ENCODE peak calls at places on chromosomes 13 and 19, in seven cellular contexts. O, S, V, M, Z, L and I are unnamed samples.

GRCh38 chr13:22103628-22104027 is 432.8 kb downstream of the FGF9 start:
- DNase-seq in O (no peak), S (no peak), V (no peak), M (no peak), Z (no peak), L (no peak), I (no peak)

GRCh38 chr19:10291554-10292205 is 1.9 kb downstream of the ICAM5 start:
- DNase-seq in O (no peak), S (no peak), V (no peak), M (no peak), Z (no peak), L (no peak), I (no peak)

GRCh38 chr13:90683711-90684131 is 663.8 kb upstream of the MIR17HG start:
- DNase-seq in O (no peak), S (no peak), V (peak), M (no peak), Z (no peak), L (no peak), I (no peak)

GRCh38 chr13:75219479-75220237 is 262.3 kb downstream of the TBC1D4 start:
- DNase-seq in O (peak), S (peak), V (peak), M (peak), Z (peak), L (peak), I (peak)

GRCh38 chr19:32558607-32559228 is 22.3 kb upstream of the PDCD5 start:
- DNase-seq in O (no peak), S (peak), V (no peak), M (no peak), Z (no peak), L (no peak), I (no peak)

GRCh38 chr19:52749780-52750179 is 14.9 kb upstream of the ZNF611 start:
- DNase-seq in O (no peak), S (no peak), V (no peak), M (no peak), Z (no peak), L (no peak), I (no peak)

GRCh38 chr13:98459721-98460370 is 117.1 kb downstream of the STK24 start:
- DNase-seq in O (no peak), S (no peak), V (no peak), M (no peak), Z (no peak), L (no peak), I (no peak)

GRCh38 chr13:42946927-42947326 is 45.1 kb downstream of the EPSTI1 start:
- DNase-seq in O (no peak), S (no peak), V (peak), M (no peak), Z (no peak), L (no peak), I (no peak)

GRCh38 chr13:66634384-66634783 is 595.8 kb downstream of the PCDH9 start:
- DNase-seq in O (no peak), S (no peak), V (no peak), M (no peak), Z (no peak), L (no peak), I (no peak)

GRCh38 chr13:84460989-84461388 is 578.7 kb upstream of the SLITRK1 start:
- DNase-seq in O (no peak), S (no peak), V (no peak), M (no peak), Z (no peak), L (no peak), I (no peak)

GRCh38 chr19:11611730-11612129 is 14.4 kb downstream of the ZNF627 start:
- DNase-seq in O (no peak), S (no peak), V (no peak), M (no peak), Z (no peak), L (no peak), I (no peak)

GRCh38 chr19:40672038-40672437 is 18.4 kb downstream of the NUMBL start:
- DNase-seq in O (no peak), S (no peak), V (no peak), M (no peak), Z (no peak), L (no peak), I (no peak)
- H3K27ac ChIP-seq in O (peak), S (no peak), V (no peak), M (no peak), Z (peak), L (no peak), I (no peak)

DNA sequence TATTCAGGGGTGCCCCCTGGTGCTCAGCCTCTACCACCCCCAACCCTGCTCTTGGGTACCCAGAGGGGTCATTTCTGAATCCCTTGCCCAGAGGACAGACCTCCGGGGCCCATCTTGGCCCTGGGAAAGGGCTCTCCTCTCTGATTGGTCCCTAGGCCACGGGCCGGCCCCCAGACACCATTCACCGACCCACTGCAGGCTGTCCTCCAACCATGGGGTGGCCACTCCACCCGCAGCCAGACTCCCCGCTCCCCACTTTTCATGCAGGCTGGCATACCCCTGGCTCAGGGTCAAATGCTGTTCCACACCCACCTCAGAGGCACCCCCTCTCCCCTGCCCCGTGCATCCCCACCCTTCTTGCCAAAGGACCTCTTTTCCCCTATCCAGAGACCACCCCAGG is 14.8 kb downstream of the SMIM24 start:
- DNase-seq in O (no peak), S (no peak), V (no peak), M (no peak), Z (no peak), L (no peak), I (peak)
- TF ChIP-seq CTCF in O (no peak), S (no peak), V (no peak), M (no peak), Z (no peak), L (no peak), I (no peak)

DNA sequence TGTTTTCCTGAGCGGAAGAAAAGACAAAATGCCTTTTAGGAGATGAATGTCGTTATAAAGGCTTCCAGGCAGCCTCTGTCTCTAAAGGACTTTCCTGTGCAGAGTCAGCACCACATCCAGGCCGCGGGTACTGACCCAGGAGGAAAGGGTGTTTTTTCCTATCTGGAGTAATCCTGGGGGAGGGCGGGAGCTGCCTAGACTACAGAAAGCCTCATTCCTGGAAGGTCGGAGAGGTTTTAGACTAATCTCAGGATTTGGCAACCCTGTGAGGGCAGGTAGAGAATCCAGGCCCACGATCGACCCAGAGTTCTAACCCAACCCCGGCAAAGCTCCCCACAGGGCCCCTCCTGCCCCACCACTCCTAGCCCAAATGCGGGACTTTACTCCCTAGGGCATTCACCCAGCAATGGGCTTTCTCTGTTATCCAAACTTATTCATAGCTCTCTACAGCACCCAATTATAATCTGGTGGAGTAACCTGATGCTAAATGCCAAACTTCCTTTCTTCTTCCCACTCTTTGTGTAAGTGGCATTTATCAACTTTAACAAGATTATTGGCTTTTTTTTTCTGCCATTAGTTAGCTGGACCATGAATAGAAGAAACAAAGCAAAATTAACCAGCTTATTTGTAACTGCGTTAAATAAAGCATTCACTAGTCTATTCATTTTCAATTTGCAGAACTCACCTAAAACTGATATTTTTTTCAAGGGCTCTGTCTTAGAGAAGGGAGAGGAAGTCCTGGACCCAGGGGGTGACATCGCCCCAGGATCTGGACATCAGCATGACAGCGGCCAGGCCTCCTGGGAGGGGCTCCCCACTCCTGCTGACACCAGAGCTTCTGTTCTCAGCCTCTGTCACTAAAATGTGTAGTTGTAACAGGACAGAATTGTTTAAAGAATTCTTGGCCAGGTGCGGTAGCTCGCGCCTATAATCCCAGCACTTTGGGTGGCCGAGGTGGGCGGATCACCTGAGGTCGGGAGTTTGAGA is 1.4 kb downstream of the FAM124A start:
- DNase-seq in O (no peak), S (no peak), V (no peak), M (no peak), Z (no peak), L (no peak), I (no peak)
- H3K27ac ChIP-seq in O (peak), S (no peak), V (no peak), M (no peak), Z (peak), L (no peak), I (no peak)

DNA sequence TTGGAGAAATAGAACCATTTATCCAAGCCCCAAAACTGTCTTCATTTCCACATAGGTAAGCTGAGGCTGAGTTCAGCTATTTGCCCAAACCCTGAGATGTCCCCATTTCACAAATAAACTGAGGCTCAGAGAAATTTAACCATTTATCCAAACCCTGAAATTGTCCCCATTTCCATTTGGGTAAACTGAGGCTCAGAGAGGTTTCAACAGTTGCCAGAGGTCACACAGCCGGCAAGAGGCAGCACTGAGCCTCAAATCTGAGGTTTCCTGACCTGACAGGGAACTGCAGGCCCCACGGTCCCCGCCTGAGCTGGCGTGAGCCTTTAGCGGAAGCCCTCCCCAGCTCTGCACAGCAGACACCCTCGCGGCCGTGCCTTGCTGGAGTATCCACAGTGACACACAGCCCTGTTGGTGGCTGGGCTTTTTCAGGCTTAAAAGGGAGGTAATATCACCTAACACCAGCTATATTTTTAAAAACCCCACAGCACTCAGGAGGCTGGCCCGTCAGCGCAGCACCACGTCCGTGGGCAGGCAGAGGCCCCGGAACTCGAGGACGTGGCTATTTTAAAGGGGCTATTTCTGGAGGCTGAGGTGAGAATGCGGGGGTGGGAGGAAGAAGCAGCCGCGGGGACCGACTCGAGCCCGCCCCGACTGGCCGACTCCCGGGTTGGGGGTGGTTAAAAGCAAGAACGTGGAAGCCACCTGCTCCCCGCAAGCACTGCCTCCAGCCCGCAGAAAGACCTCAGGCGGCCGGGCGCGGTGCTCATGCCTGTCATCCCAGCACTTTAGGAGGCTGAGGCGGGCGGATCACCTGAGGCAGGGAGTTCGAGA is 18.5 kb downstream of the PTPRS start:
- DNase-seq in O (no peak), S (no peak), V (no peak), M (no peak), Z (no peak), L (no peak), I (no peak)
- TF ChIP-seq CTCF in O (no peak), S (no peak), V (no peak), M (no peak), Z (no peak), L (no peak), I (no peak)

GRCh38 chr19:6482343-6482686 is 728 bp upstream of the DENND1C start:
- DNase-seq in O (no peak), S (no peak), V (no peak), M (no peak), Z (no peak), L (no peak), I (no peak)

GRCh38 chr19:6481541-6482342 is at the start of gene DENND1C:
- DNase-seq in O (no peak), S (peak), V (peak), M (peak), Z (no peak), L (peak), I (peak)

GRCh38 chr19:6479836-6480398 is 1.7 kb downstream of the DENND1C start:
- DNase-seq in O (no peak), S (no peak), V (no peak), M (no peak), Z (no peak), L (no peak), I (no peak)

GRCh38 chr19:6478815-6479214 is 2.8 kb downstream of the DENND1C start:
- DNase-seq in O (no peak), S (no peak), V (no peak), M (no peak), Z (no peak), L (no peak), I (no peak)

GRCh38 chr19:6480843-6481415 is 658 bp downstream of the DENND1C start:
- DNase-seq in O (no peak), S (no peak), V (no peak), M (no peak), Z (no peak), L (no peak), I (no peak)
- H3K27ac ChIP-seq in O (no peak), S (no peak), V (no peak), M (no peak), Z (no peak), L (peak), I (no peak)

GRCh38 chr19:30684613-30685012 is 312.4 kb downstream of the ZNF536 start:
- DNase-seq in O (no peak), S (no peak), V (no peak), M (no peak), Z (no peak), L (no peak), I (no peak)

GRCh38 chr19:30688696-30689095 is 316.5 kb downstream of the ZNF536 start:
- DNase-seq in O (no peak), S (no peak), V (no peak), M (no peak), Z (no peak), L (no peak), I (no peak)

GRCh38 chr19:30685601-30686000 is 313.4 kb downstream of the ZNF536 start:
- DNase-seq in O (no peak), S (no peak), V (no peak), M (no peak), Z (no peak), L (no peak), I (no peak)

GRCh38 chr19:30686911-30687566 is 314.9 kb downstream of the ZNF536 start:
- DNase-seq in O (no peak), S (no peak), V (no peak), M (no peak), Z (no peak), L (no peak), I (no peak)

GRCh38 chr19:30686252-30686762 is 314.1 kb downstream of the ZNF536 start:
- DNase-seq in O (no peak), S (no peak), V (peak), M (no peak), Z (no peak), L (no peak), I (no peak)
- TF ChIP-seq CTCF in O (no peak), S (peak), V (peak), M (no peak), Z (no peak), L (no peak), I (no peak)

GRCh38 chr19:14979136-14979497 is 547 bp downstream of the SLC1A6 start:
- DNase-seq in O (no peak), S (peak), V (no peak), M (no peak), Z (no peak), L (no peak), I (no peak)

GRCh38 chr19:14979498-14980255 is at the start of gene SLC1A6:
- DNase-seq in O (no peak), S (peak), V (no peak), M (no peak), Z (no peak), L (no peak), I (no peak)

GRCh38 chr19:14977128-14977527 is 2.5 kb downstream of the SLC1A6 start:
- DNase-seq in O (no peak), S (no peak), V (no peak), M (no peak), Z (no peak), L (no peak), I (no peak)

GRCh38 chr19:14974488-14974887 is 5.2 kb downstream of the SLC1A6 start:
- DNase-seq in O (no peak), S (no peak), V (no peak), M (no peak), Z (no peak), L (no peak), I (no peak)

DNA sequence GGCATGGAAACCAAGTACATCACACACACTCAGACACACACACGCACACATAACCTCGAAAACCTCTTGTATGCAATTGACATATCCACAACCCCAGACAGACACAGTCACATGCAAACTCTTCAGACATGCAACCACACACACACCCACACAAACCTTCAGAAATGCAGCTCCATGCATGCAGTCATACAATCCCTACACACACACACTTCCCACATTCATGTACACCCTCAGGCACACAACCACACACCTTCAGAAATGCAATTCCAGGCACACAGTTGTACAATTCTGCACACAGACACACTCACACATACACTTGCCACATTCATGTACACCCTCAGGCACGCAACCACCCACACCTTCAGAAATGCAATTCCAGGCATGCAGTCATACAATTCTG is 1.3 kb downstream of the SLC1A6 start:
- DNase-seq in O (no peak), S (no peak), V (no peak), M (no peak), Z (no peak), L (no peak), I (no peak)
- H3K27ac ChIP-seq in O (no peak), S (no peak), V (no peak), M (no peak), Z (no peak), L (no peak), I (no peak)

GRCh38 chr19:41705393-41706174 is 2.8 kb upstream of the CEACAM5 start:
- DNase-seq in O (no peak), S (peak), V (peak), M (no peak), Z (no peak), L (no peak), I (no peak)
- TF ChIP-seq CTCF in O (no peak), S (no peak), V (no peak), M (no peak), Z (no peak), L (no peak), I (no peak)

GRCh38 chr13:24232474-24232873 is 72.0 kb downstream of the SPATA13 start:
- DNase-seq in O (no peak), S (peak), V (no peak), M (no peak), Z (no peak), L (no peak), I (no peak)

GRCh38 chr13:24232037-24232436 is 71.5 kb downstream of the SPATA13 start:
- DNase-seq in O (no peak), S (no peak), V (no peak), M (no peak), Z (no peak), L (no peak), I (no peak)

GRCh38 chr13:24233351-24233901 is 72.9 kb downstream of the SPATA13 start:
- DNase-seq in O (no peak), S (no peak), V (peak), M (no peak), Z (no peak), L (no peak), I (no peak)

GRCh38 chr13:24230428-24231072 is 70.0 kb downstream of the SPATA13 start:
- DNase-seq in O (no peak), S (no peak), V (no peak), M (no peak), Z (no peak), L (no peak), I (no peak)

GRCh38 chr13:24234200-24234915 is 73.8 kb downstream of the SPATA13 start:
- DNase-seq in O (no peak), S (no peak), V (no peak), M (no peak), Z (no peak), L (no peak), I (no peak)
- H3K27ac ChIP-seq in O (no peak), S (no peak), V (peak), M (no peak), Z (no peak), L (no peak), I (peak)

DNA sequence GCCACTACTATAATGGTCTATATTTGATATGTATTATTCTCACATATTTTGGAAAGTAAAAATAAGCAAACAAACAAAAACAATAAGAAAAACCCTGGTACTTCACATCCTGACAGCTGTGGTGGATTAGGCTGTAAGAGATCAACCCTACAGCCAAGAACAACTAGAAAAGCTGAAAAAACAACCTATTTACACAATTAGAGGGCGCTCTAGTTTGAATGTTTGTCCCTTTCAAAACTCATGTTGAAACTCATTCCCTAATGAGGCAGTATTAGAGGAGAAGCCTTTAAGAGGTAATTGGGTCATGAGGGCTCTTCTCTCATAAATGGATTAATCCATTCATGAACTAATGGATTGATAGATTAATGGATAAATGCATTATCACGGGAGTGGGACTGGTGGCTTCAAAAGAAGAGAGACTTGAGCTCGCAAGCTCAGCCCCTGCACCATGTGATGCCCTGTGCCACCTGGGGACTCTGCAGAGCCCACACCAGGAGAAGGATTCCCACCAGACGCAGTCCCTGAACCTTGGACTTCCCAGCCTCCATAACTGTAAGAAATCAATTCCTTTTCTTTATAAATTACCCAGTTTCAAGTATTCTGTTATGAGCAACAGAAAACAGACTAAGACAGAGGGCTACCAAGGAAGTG is 733.9 kb upstream of the ARGLU1 start:
- DNase-seq in O (no peak), S (peak), V (peak), M (no peak), Z (no peak), L (no peak), I (no peak)
- TF ChIP-seq CTCF in O (no peak), S (peak), V (peak), M (no peak), Z (no peak), L (no peak), I (no peak)